ENCODE peak calls at places on chromosomes 13 and 19, in ten cellular contexts. L, K, T, A, X, U, D, Y, G and M are unnamed samples.
A peak's percentile ranks its signal among the peaks of the same experiment; 100 is the strongest.

GRCh38 chr19:17249887-17250548 is 4.3 kb upstream of the NR2F6 start:
- DNase-seq in T (no peak), D (no peak), U (no peak), A (no peak), K (no peak), Y (no peak), X (no peak), L (no peak), G (no peak), M (no peak)

GRCh38 chr13:112894673-112895481 is 74.1 kb upstream of the MCF2L start:
- DNase-seq in L (no peak), X (no peak), T (no peak), K (peak; percentile 73), U (no peak), A (no peak), G (no peak), Y (peak; percentile 87), D (no peak), M (no peak)

GRCh38 chr13:37360556-37360955 is 238.0 kb downstream of the POSTN start:
- DNase-seq in G (no peak), X (no peak), D (peak; percentile 58), A (no peak), K (no peak), Y (no peak), U (no peak), T (peak; percentile 38), L (peak; percentile 29), M (no peak)

GRCh38 chr13:73038064-73038463 is 20.7 kb upstream of the KLF5 start:
- DNase-seq in U (no peak), G (no peak), T (no peak), X (no peak), D (no peak), L (no peak), Y (no peak), K (no peak), A (no peak), M (no peak)

GRCh38 chr19:35135389-35135909 is 590 bp upstream of the LGI4 start:
- DNase-seq in U (peak; percentile 22), A (peak; percentile 43), G (peak; percentile 89), K (peak; percentile 88), Y (peak; percentile 94), L (peak; percentile 65), T (peak; percentile 51), D (peak; percentile 76), X (no peak), M (peak; percentile 41)

GRCh38 chr19:3507371-3508120 is 1.4 kb downstream of the FZR1 start:
- DNase-seq in K (peak; percentile 41), L (peak; percentile 5), Y (peak; percentile 83), G (peak; percentile 68), D (no peak), X (no peak), A (no peak), T (no peak), U (no peak), M (no peak)

GRCh38 chr19:3065675-3066357 is 3.5 kb upstream of the TLE5 start:
- DNase-seq in K (no peak), U (no peak), D (no peak), T (no peak), X (no peak), L (no peak), G (no peak), A (no peak), Y (no peak), M (no peak)

GRCh38 chr13:50126378-50127016 is 111.3 kb downstream of the KCNRG start:
- DNase-seq in T (peak; percentile 58), K (peak; percentile 48), A (no peak), Y (no peak), D (peak; percentile 52), X (no peak), U (no peak), G (no peak), L (peak; percentile 59), M (peak; percentile 66)

GRCh38 chr13:114035186-114035582 is 61.3 kb upstream of the C13orf46 start:
- DNase-seq in K (no peak), L (no peak), A (no peak), G (no peak), D (no peak), Y (no peak), X (no peak), T (no peak), U (no peak), M (no peak)

GRCh38 chr19:5075603-5076002 is 106.7 kb downstream of the KDM4B start:
- DNase-seq in D (no peak), K (no peak), G (no peak), A (no peak), Y (no peak), U (no peak), L (no peak), T (no peak), X (no peak), M (peak; percentile 68)

GRCh38 chr19:11088508-11089253 is 582 bp upstream of the LDLR start:
- DNase-seq in D (no peak), G (peak; percentile 71), Y (no peak), A (no peak), K (no peak), X (no peak), L (peak; percentile 35), U (no peak), T (peak; percentile 45), M (no peak)
- H3K4me3 ChIP-seq in D (peak overlapping the region; percentile 95), G (peak overlapping the region; percentile 60), Y (peak overlapping the region; percentile 79), A (peak overlapping the region; percentile 79), K (peak overlapping the region; percentile 93), X (peak overlapping the region; percentile 96), L (peak overlapping the region; percentile 75), U (peak overlapping the region; percentile 96), T (peak overlapping the region; percentile 85), M (peak overlapping the region; percentile 87)

GRCh38 chr19:54201980-54202379 is 1.3 kb downstream of the RPS9 start:
- DNase-seq in K (no peak), U (no peak), L (peak; percentile 35), X (no peak), Y (no peak), T (no peak), G (no peak), A (no peak), D (peak; percentile 45), M (no peak)

GRCh38 chr19:54206831-54207177 is 6.1 kb downstream of the RPS9 start:
- DNase-seq in K (no peak), G (no peak), A (no peak), L (no peak), Y (no peak), X (no peak), T (no peak), D (no peak), U (no peak), M (no peak)

GRCh38 chr19:54203151-54203611 is 2.5 kb downstream of the RPS9 start:
- DNase-seq in L (peak; percentile 62), G (no peak), D (peak; percentile 49), T (peak; percentile 28), A (no peak), X (no peak), Y (no peak), U (no peak), K (no peak), M (no peak)

GRCh38 chr19:54206030-54206830 is 5.6 kb downstream of the RPS9 start:
- DNase-seq in G (no peak), Y (no peak), D (no peak), X (no peak), T (no peak), L (no peak), U (no peak), K (no peak), A (no peak), M (no peak)

DNA sequence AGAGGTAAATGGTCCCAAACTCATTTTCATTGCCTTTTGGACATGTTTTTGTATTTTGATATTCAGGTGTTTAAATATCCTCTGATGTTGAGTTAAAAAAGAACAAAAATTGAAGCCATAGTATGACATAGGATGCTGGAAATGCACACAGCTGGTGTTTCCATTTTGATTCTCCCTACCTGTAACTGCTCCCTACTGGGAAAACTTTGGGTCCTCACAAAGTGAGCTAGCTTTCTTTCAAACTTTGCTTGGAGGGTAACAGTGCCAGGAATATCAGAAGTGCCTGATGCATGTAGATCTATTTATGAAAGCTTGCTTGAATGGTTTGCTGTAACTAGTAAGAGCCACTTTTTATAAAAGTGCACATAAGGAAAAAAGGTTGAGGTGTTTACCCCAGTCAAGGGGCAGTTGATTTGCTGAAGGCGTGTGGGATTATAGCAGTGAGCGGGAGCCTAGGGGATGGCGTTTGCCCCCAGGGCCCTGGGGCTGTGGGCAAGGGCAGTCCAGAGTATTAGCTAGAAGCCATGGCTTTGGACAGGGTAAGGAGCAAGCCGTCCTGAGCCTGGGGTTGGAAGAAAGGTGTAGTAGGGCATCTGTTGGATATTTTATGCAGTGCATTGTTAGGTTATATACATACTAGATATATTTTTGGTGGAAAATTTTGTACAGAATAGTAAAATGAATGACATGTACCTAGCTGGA is 4.3 kb downstream of the RPS9 start:
- DNase-seq in T (no peak), G (no peak), D (no peak), L (no peak), K (no peak), U (no peak), Y (no peak), X (no peak), A (no peak), M (no peak)
- H3K4me3 ChIP-seq in T (no peak overlapping the region), G (no peak overlapping the region), D (no peak overlapping the region), L (peak overlapping the region; percentile 88), K (no peak overlapping the region), U (no peak overlapping the region), Y (peak overlapping the region; percentile 98), X (peak overlapping the region; percentile 32), A (no peak overlapping the region), M (no peak overlapping the region)

GRCh38 chr19:920051-920857 is 3.1 kb downstream of the KISS1R start:
- DNase-seq in L (no peak), Y (peak; percentile 75), U (no peak), D (peak; percentile 53), G (no peak), T (no peak), X (no peak), K (peak; percentile 46), A (peak; percentile 76), M (peak; percentile 35)
- H3K4me3 ChIP-seq in L (no peak overlapping the region), Y (no peak overlapping the region), U (no peak overlapping the region), D (peak overlapping the region; percentile 13), G (peak overlapping the region; percentile 34), T (no peak overlapping the region), X (peak overlapping the region; percentile 65), K (peak overlapping the region; percentile 41), A (peak overlapping the region; percentile 21), M (peak overlapping the region; percentile 48)

GRCh38 chr13:21661510-21661909 is 9.4 kb upstream of the FGF9 start:
- DNase-seq in T (no peak), A (no peak), K (no peak), D (no peak), X (no peak), L (no peak), G (no peak), U (no peak), Y (no peak), M (no peak)

GRCh38 chr13:21657538-21657937 is 13.3 kb upstream of the FGF9 start:
- DNase-seq in U (no peak), D (peak; percentile 34), K (no peak), G (no peak), T (peak; percentile 43), L (peak; percentile 46), X (no peak), A (no peak), Y (no peak), M (no peak)

GRCh38 chr13:21668665-21669599 is 1.9 kb upstream of the FGF9 start:
- DNase-seq in A (no peak), K (peak; percentile 60), X (no peak), Y (peak; percentile 77), D (peak; percentile 38), L (peak; percentile 36), G (peak; percentile 64), U (no peak), T (peak; percentile 20), M (no peak)

GRCh38 chr13:21661097-21661496 is 9.8 kb upstream of the FGF9 start:
- DNase-seq in L (no peak), T (no peak), D (no peak), X (no peak), G (no peak), A (no peak), Y (no peak), U (no peak), K (no peak), M (no peak)

GRCh38 chr13:21663197-21663596 is 7.7 kb upstream of the FGF9 start:
- DNase-seq in U (no peak), D (no peak), L (no peak), G (no peak), T (no peak), X (no peak), Y (no peak), K (no peak), A (no peak), M (no peak)
- H3K4me3 ChIP-seq in U (no peak overlapping the region), D (no peak overlapping the region), L (no peak overlapping the region), G (no peak overlapping the region), T (no peak overlapping the region), X (no peak overlapping the region), Y (no peak overlapping the region), K (no peak overlapping the region), A (no peak overlapping the region), M (no peak overlapping the region)